ENCODE peak calls at places on chromosomes 3 and 15, in seven cellular contexts. X is K562, T is BJ, M is prostate gland, Z is foreskin fibroblast, O is bronchial epithelial cell, W is hepatocyte. K is an unnamed sample.

GRCh38 chr3:124850633-124851032 is 36.5 kb downstream of the ITGB5 start:
- DNase-seq in W (no peak), T (no peak), X (no peak), M (no peak), O (no peak), Z (peak), K (no peak)

GRCh38 chr3:14555835-14556234 is 15.7 kb upstream of the GRIP2 start:
- DNase-seq in X (no peak), W (peak), O (no peak), Z (no peak), T (no peak), M (no peak), K (no peak)

GRCh38 chr3:106534206-106534605 is 665.4 kb upstream of the CBLB start:
- DNase-seq in M (no peak), W (no peak), T (no peak), O (peak), Z (no peak), X (no peak), K (no peak)

GRCh38 chr15:73378089-73378488 is 9.3 kb upstream of the HCN4 start:
- DNase-seq in Z (no peak), X (no peak), T (no peak), M (no peak), W (no peak), O (no peak), K (no peak)

GRCh38 chr3:151852074-151852811 is 21.2 kb upstream of the SUCNR1 start:
- DNase-seq in T (no peak), O (no peak), W (no peak), Z (no peak), X (peak), M (no peak), K (no peak)

GRCh38 chr3:13533823-13534435 is 15.0 kb upstream of the FBLN2 start:
- DNase-seq in Z (no peak), W (no peak), T (no peak), M (no peak), X (no peak), O (no peak), K (no peak)

GRCh38 chr15:91257755-91258435 is 157.8 kb downstream of the SV2B start:
- DNase-seq in W (no peak), Z (no peak), O (no peak), X (no peak), M (no peak), T (no peak), K (no peak)

GRCh38 chr3:13192471-13193213 is 119.4 kb upstream of the IQSEC1 start:
- DNase-seq in M (no peak), W (peak), T (no peak), X (peak), O (no peak), Z (no peak), K (no peak)

GRCh38 chr15:31197497-31198414 is 96.2 kb upstream of the TRPM1 start:
- DNase-seq in W (peak), T (no peak), M (no peak), X (peak), O (no peak), Z (no peak), K (no peak)

GRCh38 chr3:66464512-66464894 is 36.3 kb downstream of the LRIG1 start:
- DNase-seq in O (no peak), X (no peak), Z (peak), T (no peak), W (no peak), M (no peak), K (no peak)

DNA sequence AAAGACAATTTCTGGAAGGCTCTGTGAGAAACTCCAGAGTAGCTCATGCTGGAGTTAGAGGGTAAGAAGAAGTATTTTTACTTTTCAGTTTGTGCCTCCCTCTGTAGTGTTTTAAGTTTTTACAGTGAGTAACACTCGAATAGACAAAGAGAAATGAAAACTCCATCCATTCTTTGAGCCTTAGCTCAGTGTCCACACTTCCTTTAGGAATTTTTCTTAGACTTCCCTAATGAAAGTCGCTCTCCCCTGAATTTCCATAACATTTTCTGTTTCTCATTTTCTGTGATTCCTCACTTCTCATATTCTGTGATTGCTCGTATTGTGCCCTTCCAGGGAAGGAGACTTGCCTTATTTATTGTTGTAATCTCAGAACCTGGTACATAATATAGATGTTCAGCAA is 2.1 kb downstream of the BLOC1S6 start:
- DNase-seq in X (no peak), O (no peak), T (no peak), Z (no peak), W (no peak), M (no peak), K (no peak)
- H3K4me3 ChIP-seq in X (peak), O (no peak), T (no peak), Z (peak), W (no peak), M (no peak), K (peak)

GRCh38 chr15:74545776-74546656 is 5.0 kb downstream of the ARID3B start:
- DNase-seq in W (peak), T (peak), Z (peak), X (peak), O (peak), M (peak), K (peak)
- H3K4me3 ChIP-seq in W (no peak), T (no peak), Z (no peak), X (no peak), O (no peak), M (no peak), K (no peak)

DNA sequence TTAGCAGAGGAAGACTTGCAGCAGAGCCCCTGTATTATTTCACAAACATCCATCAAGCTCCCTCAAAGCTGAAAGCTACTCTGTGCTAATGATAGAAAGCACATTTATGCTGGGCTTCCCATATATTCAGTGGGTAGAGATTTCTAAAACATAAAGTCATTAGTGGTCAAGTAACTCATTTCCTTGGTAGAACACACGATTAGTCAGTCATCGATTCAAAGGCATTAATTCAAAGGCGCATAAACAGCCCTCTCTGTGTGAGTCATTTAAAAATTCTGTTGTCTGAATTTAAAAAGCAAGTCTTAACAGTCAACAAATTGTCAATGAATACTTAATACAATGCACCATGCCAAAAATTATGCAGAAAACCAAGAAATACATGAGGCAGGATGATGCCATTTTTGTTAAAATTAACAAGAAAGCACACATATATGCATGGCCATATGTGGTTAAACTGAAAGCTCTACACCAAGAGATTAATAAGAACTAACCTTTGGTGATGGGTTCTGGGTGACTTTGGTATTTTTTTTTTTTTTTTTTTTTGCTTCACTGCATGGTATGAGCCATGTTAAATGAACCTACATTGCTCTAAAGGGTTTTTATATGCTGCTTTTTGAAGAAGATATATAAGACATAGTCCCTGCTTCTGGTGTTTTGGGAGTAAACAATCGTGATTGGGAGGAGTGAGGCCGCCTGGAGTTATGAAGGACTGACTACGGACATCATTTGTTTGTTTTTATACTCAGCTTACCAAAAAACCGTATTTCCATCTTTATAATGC is 61.7 kb downstream of the LDHAL6B start:
- DNase-seq in X (no peak), W (no peak), O (peak), M (no peak), T (no peak), Z (peak), K (peak)
- H3K4me3 ChIP-seq in X (no peak), W (no peak), O (no peak), M (no peak), T (no peak), Z (no peak), K (no peak)

DNA sequence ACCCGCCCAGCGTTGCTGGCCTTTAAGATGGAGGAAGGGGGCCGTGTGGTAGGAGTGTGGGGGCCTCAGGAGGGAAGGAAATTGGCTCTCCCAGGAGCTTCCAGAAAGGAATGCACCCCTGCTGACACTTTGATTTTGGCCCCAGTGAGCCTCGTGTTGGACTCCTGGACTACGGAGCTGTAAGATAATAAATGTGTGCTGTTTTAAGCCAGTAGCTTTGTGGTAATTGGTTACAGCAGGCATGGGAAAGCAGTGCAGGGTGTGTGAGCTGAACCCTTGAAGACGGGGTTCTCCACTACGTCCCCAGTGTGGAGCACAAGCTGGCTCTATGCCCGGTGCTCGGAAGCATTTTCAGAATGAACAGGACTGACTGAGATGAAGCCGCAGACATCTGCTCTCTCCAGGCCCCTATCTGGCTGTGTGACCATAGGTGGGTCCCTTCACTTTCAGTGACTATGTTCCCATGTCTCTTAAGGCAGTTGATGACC is 22.9 kb upstream of the CGNL1 start:
- DNase-seq in M (no peak), Z (no peak), W (no peak), T (no peak), O (no peak), X (no peak), K (no peak)
- H3K4me3 ChIP-seq in M (no peak), Z (no peak), W (no peak), T (no peak), O (no peak), X (no peak), K (no peak)

GRCh38 chr15:74768099-74768770 is 13.6 kb upstream of the CSK start:
- DNase-seq in M (no peak), O (no peak), X (no peak), T (no peak), Z (no peak), W (peak), K (no peak)
- H3K4me3 ChIP-seq in M (no peak), O (no peak), X (no peak), T (no peak), Z (peak), W (no peak), K (no peak)

K was measured in HFF-Myc.